ENCODE peak calls at places on chromosomes 7 and 10, in seven cellular contexts. O is activated T-cell treated with anti-CD3 and anti-CD28 coated beads for 1 hour; Y is effector CD4-positive, alpha-beta T cell; A is GM13977; B is upper lobe of right lung; N is HCEC 1CT; L is endothelial cell. C is an unnamed sample.

GRCh38 chr7:151276651-151277590 is 28.4 kb upstream of the SMARCD3 start:
- DNase-seq in Y (peak; percentile 23), B (peak; percentile 84), N (peak; percentile 55), O (peak; percentile 30), L (peak; percentile 46), A (peak; percentile 86), C (peak; percentile 74)

GRCh38 chr10:5746197-5746596 is 61.6 kb downstream of the TASOR2 start:
- DNase-seq in Y (no peak), N (no peak), A (no peak), O (no peak), B (no peak), L (no peak), C (no peak)

GRCh38 chr7:49243521-49243920 is 319.2 kb downstream of the CDC14C start:
- DNase-seq in B (no peak), Y (no peak), N (no peak), O (no peak), L (no peak), A (no peak), C (peak; percentile 13)

GRCh38 chr7:141462958-141463357 is 88.3 kb upstream of the AGK start:
- DNase-seq in A (no peak), L (no peak), B (no peak), N (no peak), Y (no peak), O (no peak), C (no peak)

GRCh38 chr7:4479367-4480039 is 202.6 kb upstream of the FOXK1 start:
- DNase-seq in Y (no peak), O (no peak), B (no peak), L (no peak), A (peak; percentile 30), N (peak; percentile 17), C (peak; percentile 94)

GRCh38 chr10:132538031-132538789 is 623 bp downstream of the INPP5A start:
- DNase-seq in B (peak; percentile 71), N (no peak), O (no peak), L (no peak), Y (no peak), A (peak; percentile 39), C (no peak)

GRCh38 chr7:110519851-110520250 is 571.1 kb upstream of the LRRN3 start:
- DNase-seq in Y (no peak), A (no peak), L (no peak), B (peak; percentile 38), N (no peak), O (no peak), C (no peak)

GRCh38 chr7:75889826-75890225 is 11.0 kb downstream of the RHBDD2 start:
- DNase-seq in A (no peak), L (no peak), B (no peak), O (no peak), Y (no peak), N (peak; percentile 51), C (no peak)

GRCh38 chr7:91398341-91398740 is 134.1 kb downstream of the FZD1 start:
- DNase-seq in L (no peak), Y (no peak), A (no peak), B (no peak), N (no peak), O (no peak), C (no peak)

GRCh38 chr10:46312953-46313352 is 26.2 kb downstream of the ANTXRL start:
- DNase-seq in Y (no peak), N (no peak), L (no peak), A (no peak), B (no peak), O (no peak), C (no peak)

GRCh38 chr10:133445268-133445732 is 8.4 kb upstream of the SCART1 start:
- DNase-seq in N (no peak), B (no peak), L (no peak), Y (no peak), A (no peak), O (no peak), C (no peak)

GRCh38 chr10:72044417-72045041 is 43.8 kb downstream of the SPOCK2 start:
- DNase-seq in N (no peak), A (no peak), O (no peak), B (no peak), Y (no peak), L (peak; percentile 22), C (peak; percentile 67)

GRCh38 chr7:87599336-87599735 is 1.3 kb downstream of the ABCB1 start:
- DNase-seq in L (no peak), B (no peak), Y (no peak), N (no peak), O (peak; percentile 2), A (peak; percentile 79), C (no peak)

GRCh38 chr10:118310822-118311221 is 31.3 kb downstream of the FAM204A start:
- DNase-seq in L (no peak), N (peak; percentile 62), O (no peak), Y (no peak), B (no peak), A (no peak), C (no peak)

GRCh38 chr10:107718868-107719267 is 554.4 kb upstream of the SORCS1 start:
- DNase-seq in N (no peak), O (no peak), Y (no peak), A (no peak), L (no peak), B (no peak), C (no peak)

GRCh38 chr10:91247360-91248111 is 27.1 kb downstream of the PCGF5 start:
- DNase-seq in A (no peak), O (no peak), L (no peak), N (peak; percentile 5), B (no peak), Y (no peak), C (peak; percentile 1)

GRCh38 chr10:118912961-118913360 is 116.6 kb upstream of the NANOS1 start:
- DNase-seq in A (no peak), B (no peak), O (no peak), N (no peak), L (no peak), Y (no peak), C (peak; percentile 94)

GRCh38 chr7:55118426-55118825 is 99.6 kb downstream of the EGFR start:
- DNase-seq in N (no peak), Y (no peak), A (no peak), O (no peak), L (no peak), B (no peak), C (no peak)

GRCh38 chr10:43623351-43623750 is 17.1 kb downstream of the ZNF485 start:
- DNase-seq in L (no peak), N (no peak), O (no peak), A (no peak), B (no peak), Y (no peak), C (no peak)

GRCh38 chr7:155669717-155670505 is 25.4 kb downstream of the RBM33 start:
- DNase-seq in Y (no peak), O (no peak), L (no peak), B (peak; percentile 84), A (no peak), N (peak; percentile 15), C (peak; percentile 73)

GRCh38 chr10:97498841-97499560 is at the start of gene UBTD1:
- DNase-seq in N (peak; percentile 45), Y (peak; percentile 11), L (peak; percentile 62), O (peak; percentile 15), B (peak; percentile 84), A (no peak), C (peak; percentile 32)

GRCh38 chr10:130647341-130647740 is 511.1 kb downstream of the GLRX3 start:
- DNase-seq in N (no peak), B (no peak), A (no peak), Y (no peak), O (no peak), L (no peak), C (no peak)

GRCh38 chr10:77229704-77230103 is 407.9 kb downstream of the KCNMA1 start:
- DNase-seq in L (no peak), O (no peak), Y (no peak), A (no peak), B (no peak), N (no peak), C (no peak)

GRCh38 chr7:33981686-33982424 is 76.5 kb downstream of the BMPER start:
- DNase-seq in A (no peak), Y (no peak), B (no peak), L (no peak), N (peak; percentile 68), O (no peak), C (no peak)

GRCh38 chr10:36489928-36490279 is 635.5 kb upstream of the ANKRD30A start:
- DNase-seq in B (no peak), O (no peak), N (peak; percentile 57), L (no peak), Y (no peak), A (no peak), C (peak; percentile 15)

GRCh38 chr7:37027557-37028341 is 303.5 kb upstream of the AOAH start:
- DNase-seq in L (no peak), Y (no peak), O (no peak), N (no peak), A (no peak), B (no peak), C (peak; percentile 45)

GRCh38 chr7:29285451-29285807 is 90.9 kb downstream of the CHN2 start:
- DNase-seq in O (no peak), L (no peak), N (peak; percentile 82), B (no peak), Y (no peak), A (peak; percentile 24), C (no peak)

GRCh38 chr7:155694846-155695245 is 50.4 kb downstream of the RBM33 start:
- DNase-seq in O (no peak), A (no peak), L (no peak), N (peak; percentile 13), B (no peak), Y (no peak), C (no peak)

GRCh38 chr7:25288536-25289283 is 60.4 kb upstream of the NPVF start:
- DNase-seq in L (no peak), B (no peak), A (no peak), N (no peak), Y (no peak), O (no peak), C (no peak)

GRCh38 chr7:66952343-66953043 is 31.5 kb downstream of the TMEM248 start:
- DNase-seq in N (peak; percentile 90), A (no peak), B (no peak), Y (no peak), L (no peak), O (no peak), C (peak; percentile 42)

GRCh38 chr7:70634610-70635068 is 497.3 kb upstream of the GALNT17 start:
- DNase-seq in N (no peak), A (no peak), O (no peak), Y (no peak), B (no peak), L (no peak), C (no peak)

GRCh38 chr7:137977173-137977572 is 24.7 kb downstream of the CREB3L2 start:
- DNase-seq in N (peak; percentile 60), L (no peak), B (no peak), A (no peak), Y (no peak), O (no peak), C (no peak)

GRCh38 chr7:80635533-80635932 is 2.9 kb upstream of the CD36 start:
- DNase-seq in L (no peak), B (no peak), Y (no peak), N (peak; percentile 69), O (no peak), A (no peak), C (no peak)